ENCODE peak calls at places on chromosomes 3 and 15, in ten cellular contexts. T is GM13977, R is ascending aorta, E is neural crest cell, L is kidney, F is endothelial cell, H is fibroblast of pulmonary artery, Q is nephron progenitor cell, B is mucosa of descending colon, U is left lung. M is an unnamed sample.

GRCh38 chr15:80210612-80211554 is 41.1 kb downstream of the CTXND1 start:
- DNase-seq in E (no peak), H (no peak), R (no peak), F (no peak), T (peak; percentile 45), Q (no peak), L (no peak), B (no peak), U (no peak), M (no peak)

GRCh38 chr15:62931650-62932049 is 110.9 kb upstream of the TPM1 start:
- DNase-seq in B (no peak), F (no peak), R (no peak), H (no peak), Q (no peak), U (no peak), T (no peak), L (no peak), E (no peak), M (no peak)

GRCh38 chr15:86163771-86164170 is 84.1 kb downstream of the AGBL1 start:
- DNase-seq in B (no peak), R (no peak), L (no peak), Q (no peak), H (no peak), F (no peak), E (no peak), U (no peak), T (no peak), M (no peak)

GRCh38 chr15:62165029-62165792 is at the start of gene C2CD4B:
- DNase-seq in T (no peak), U (peak; percentile 86), E (peak; percentile 30), F (peak; percentile 73), Q (peak; percentile 67), B (peak; percentile 73), L (peak; percentile 91), H (peak; percentile 80), R (no peak), M (peak; percentile 40)

GRCh38 chr3:77320514-77320913 is 280.6 kb downstream of the ROBO2 start:
- DNase-seq in H (peak; percentile 68), B (no peak), Q (peak; percentile 16), T (no peak), U (no peak), L (no peak), R (no peak), E (no peak), F (no peak), M (no peak)

GRCh38 chr15:101045236-101045646 is 126.1 kb downstream of the LRRK1 start:
- DNase-seq in U (no peak), H (peak; percentile 68), E (no peak), Q (no peak), R (peak; percentile 52), T (no peak), B (no peak), F (peak; percentile 1), L (peak; percentile 77), M (peak; percentile 3)

GRCh38 chr3:127629462-127630403 is 748 bp downstream of the PODXL2 start:
- DNase-seq in Q (no peak), U (peak; percentile 74), T (no peak), B (no peak), H (no peak), E (no peak), F (no peak), R (no peak), L (no peak), M (peak; percentile 36)

GRCh38 chr3:100810671-100811070 is 101.4 kb downstream of the TFG start:
- DNase-seq in H (peak; percentile 51), Q (no peak), B (no peak), U (no peak), E (no peak), L (no peak), F (no peak), T (no peak), R (no peak), M (no peak)

DNA sequence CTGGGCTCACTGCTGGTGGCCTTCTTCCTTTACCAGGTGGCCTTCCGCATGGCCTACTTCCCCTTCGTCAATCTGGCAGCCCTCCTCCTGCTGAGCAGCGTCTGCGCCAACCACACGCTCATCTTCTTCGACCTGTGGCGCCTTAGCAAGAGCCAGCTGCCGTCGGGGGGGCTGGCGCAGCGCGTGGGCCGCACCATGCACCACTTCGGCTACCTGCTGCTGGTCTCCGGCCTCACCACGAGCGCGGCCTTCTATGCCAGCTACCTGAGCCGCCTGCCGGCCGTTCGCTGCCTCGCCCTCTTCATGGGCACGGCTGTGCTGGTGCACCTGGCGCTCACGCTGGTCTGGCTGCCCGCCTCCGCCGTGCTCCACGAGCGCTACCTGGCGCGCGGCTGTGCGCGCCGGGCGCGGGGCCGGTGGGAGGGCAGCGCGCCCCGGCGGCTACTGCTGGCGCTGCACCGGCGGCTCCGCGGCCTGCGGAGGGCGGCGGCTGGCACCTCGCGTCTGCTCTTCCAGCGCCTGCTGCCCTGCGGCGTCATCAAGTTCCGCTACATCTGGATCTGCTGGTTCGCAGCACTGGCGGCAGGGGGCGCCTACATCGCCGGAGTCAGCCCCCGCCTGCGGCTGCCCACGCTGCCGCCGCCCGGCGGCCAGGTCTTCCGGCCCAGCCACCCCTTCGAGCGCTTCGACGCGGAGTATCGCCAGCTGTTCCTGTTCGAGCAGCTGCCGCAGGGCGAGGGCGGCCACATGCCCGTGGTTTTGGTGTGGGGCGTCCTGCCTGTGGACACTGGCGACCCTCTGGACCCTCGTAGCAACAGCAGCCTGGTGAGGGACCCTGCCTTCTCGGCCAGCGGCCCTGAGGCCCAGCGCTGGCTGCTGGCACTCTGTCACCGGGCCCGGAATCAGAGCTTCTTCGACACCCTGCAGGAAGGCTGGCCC is 9.9 kb downstream of the DISP2 start:
- DNase-seq in U (peak; percentile 98), E (peak; percentile 80), Q (peak; percentile 88), H (peak; percentile 90), F (peak; percentile 88), L (peak; percentile 95), T (peak; percentile 95), R (peak; percentile 91), B (peak; percentile 94), M (peak; percentile 89)
- TF ChIP-seq CTCF in U (peak; percentile 93), E (peak; percentile 85), Q (peak; percentile 72), H (peak; percentile 46), F (peak; percentile 81), L (peak; percentile 81), T (peak; percentile 86), R (peak; percentile 85), B (peak; percentile 96), M (peak; percentile 82)

GRCh38 chr3:50300681-50301254 is 1.6 kb upstream of the HYAL3 start:
- DNase-seq in Q (no peak), E (no peak), R (no peak), F (no peak), H (no peak), L (no peak), T (no peak), U (no peak), B (no peak), M (no peak)

GRCh38 chr3:50304601-50305000 is 1.2 kb upstream of the HYAL1 start:
- DNase-seq in U (no peak), H (no peak), R (no peak), F (no peak), T (no peak), B (no peak), Q (no peak), E (no peak), L (no peak), M (no peak)

GRCh38 chr3:50299929-50300680 is 900 bp upstream of the HYAL3 start:
- DNase-seq in F (no peak), L (no peak), T (no peak), Q (no peak), E (no peak), B (peak; percentile 72), U (peak; percentile 83), H (peak; percentile 49), R (no peak), M (no peak)

GRCh38 chr3:50302095-50303037 is 1.0 kb downstream of the HYAL1 start:
- DNase-seq in U (peak; percentile 76), R (no peak), H (no peak), F (no peak), T (no peak), B (peak; percentile 57), E (no peak), Q (no peak), L (no peak), M (no peak)

GRCh38 chr3:50303038-50303815 is at the start of gene HYAL1:
- DNase-seq in R (no peak), E (no peak), B (peak; percentile 80), U (peak; percentile 93), Q (peak; percentile 40), T (no peak), H (peak; percentile 33), L (peak; percentile 95), F (no peak), M (no peak)
- TF ChIP-seq CTCF in R (no peak), E (no peak), B (no peak), U (no peak), Q (no peak), T (no peak), H (peak; percentile 5), L (peak; percentile 25), F (no peak), M (no peak)

GRCh38 chr3:47098910-47099309 is 65.0 kb downstream of the SETD2 start:
- DNase-seq in E (no peak), H (no peak), T (no peak), Q (no peak), U (no peak), B (no peak), F (no peak), R (no peak), L (no peak), M (no peak)

GRCh38 chr3:47109393-47109792 is 54.5 kb downstream of the SETD2 start:
- DNase-seq in R (no peak), F (no peak), E (no peak), H (no peak), L (no peak), T (no peak), B (no peak), U (no peak), Q (no peak), M (no peak)

GRCh38 chr3:47108546-47108945 is 55.4 kb downstream of the SETD2 start:
- DNase-seq in T (no peak), F (no peak), B (no peak), R (no peak), L (no peak), H (peak; percentile 16), Q (no peak), E (no peak), U (no peak), M (no peak)

GRCh38 chr3:47103619-47104018 is 60.3 kb downstream of the SETD2 start:
- DNase-seq in E (no peak), R (no peak), Q (no peak), H (no peak), U (no peak), T (no peak), F (no peak), L (no peak), B (no peak), M (no peak)

GRCh38 chr3:47104259-47104658 is 59.7 kb downstream of the SETD2 start:
- DNase-seq in E (no peak), U (no peak), Q (no peak), F (no peak), L (no peak), B (no peak), R (no peak), T (no peak), H (no peak), M (no peak)
- TF ChIP-seq CTCF in E (no peak), U (no peak), Q (no peak), F (no peak), L (no peak), B (no peak), R (no peak), T (no peak), H (no peak), M (no peak)

GRCh38 chr15:59812185-59812870 is 123.2 kb upstream of the BNIP2 start:
- DNase-seq in T (no peak), B (no peak), Q (no peak), E (no peak), H (no peak), L (no peak), R (no peak), F (no peak), U (no peak), M (no peak)

GRCh38 chr15:59817834-59818233 is 128.7 kb upstream of the BNIP2 start:
- DNase-seq in B (no peak), R (no peak), U (no peak), Q (no peak), E (no peak), T (no peak), L (no peak), F (no peak), H (no peak), M (no peak)

GRCh38 chr15:59814409-59814808 is 125.3 kb upstream of the BNIP2 start:
- DNase-seq in Q (no peak), H (no peak), E (no peak), U (no peak), L (no peak), R (no peak), B (no peak), T (no peak), F (no peak), M (no peak)

DNA sequence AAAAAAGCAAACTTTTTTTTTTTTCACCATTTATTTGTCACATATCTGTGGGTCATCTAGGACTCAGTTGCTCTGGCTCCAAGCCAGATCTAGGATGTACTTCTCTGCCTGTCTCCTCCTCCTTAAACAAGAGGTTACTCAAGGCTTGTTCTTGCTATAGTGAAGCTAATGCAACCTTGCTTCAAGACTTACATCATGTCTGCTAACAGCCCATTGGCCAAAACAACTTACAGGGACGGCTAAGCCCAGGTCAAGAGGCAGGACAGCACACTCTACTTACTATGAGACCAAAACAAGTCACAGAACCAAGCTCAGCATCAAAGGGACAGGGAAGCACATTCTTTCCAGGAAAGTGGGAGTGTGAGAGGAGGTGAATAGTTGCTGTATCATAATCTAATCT is 123.8 kb upstream of the BNIP2 start:
- DNase-seq in T (no peak), H (no peak), R (no peak), U (no peak), Q (no peak), F (no peak), L (no peak), E (no peak), B (no peak), M (no peak)
- TF ChIP-seq CTCF in T (no peak), H (no peak), R (no peak), U (no peak), Q (no peak), F (no peak), L (no peak), E (no peak), B (no peak), M (no peak)